ENCODE peak calls at places on chromosomes 5 and 9, in four cellular contexts. J is tibial nerve, W is fibroblast of lung, O is PC-3. L is an unnamed sample.

GRCh38 chr9:90915693-90916092 is 114.1 kb downstream of the SYK start:
- DNase-seq in W (no peak), O (peak; percentile 33), J (no peak), L (peak; percentile 23)

GRCh38 chr9:121499427-121500164 is at the start of gene GGTA1:
- DNase-seq in J (peak; percentile 35), W (peak; percentile 61), O (peak; percentile 32), L (peak; percentile 74)

GRCh38 chr9:89608646-89609335 is 4.0 kb downstream of the GADD45G start:
- DNase-seq in J (no peak), O (no peak), W (no peak), L (no peak)

GRCh38 chr5:55568629-55569512 is 34.1 kb upstream of the PLPP1 start:
- DNase-seq in O (no peak), W (peak; percentile 46), J (no peak), L (no peak)

GRCh38 chr9:114097613-114098020 is 1.5 kb downstream of the KIF12 start:
- DNase-seq in J (no peak), W (peak; percentile 31), O (peak; percentile 41), L (no peak)

GRCh38 chr5:11048760-11049159 is 287.7 kb upstream of the DAP start:
- DNase-seq in W (no peak), J (no peak), O (peak; percentile 64), L (no peak)

GRCh38 chr9:109264865-109265532 is 55.9 kb downstream of the EPB41L4B start:
- DNase-seq in O (peak; percentile 47), J (no peak), W (peak; percentile 13), L (peak; percentile 17)

GRCh38 chr9:137952976-137953666 is 75.5 kb downstream of the CACNA1B start:
- DNase-seq in J (no peak), W (no peak), O (no peak), L (no peak)

GRCh38 chr5:91670565-91670964 is 287.4 kb upstream of the ARRDC3 start:
- DNase-seq in O (no peak), W (no peak), J (no peak), L (no peak)

GRCh38 chr5:175861337-175862130 is 9.8 kb upstream of the CPLX2 start:
- DNase-seq in O (no peak), J (no peak), W (no peak), L (no peak)

GRCh38 chr9:99881769-99882168 is 24.7 kb upstream of the STX17 start:
- DNase-seq in O (no peak), J (no peak), W (no peak), L (no peak)

GRCh38 chr5:161278739-161279660 is 267.5 kb downstream of the GABRB2 start:
- DNase-seq in W (no peak), O (no peak), J (no peak), L (no peak)

GRCh38 chr5:9835121-9835770 is 205.1 kb upstream of the TAS2R1 start:
- DNase-seq in W (no peak), O (no peak), J (no peak), L (no peak)

GRCh38 chr5:16066320-16066719 is 113.3 kb downstream of the MARCHF11 start:
- DNase-seq in O (no peak), W (no peak), J (no peak), L (no peak)

GRCh38 chr9:76949865-76950264 is 44.0 kb upstream of the PRUNE2 start:
- DNase-seq in O (no peak), J (no peak), W (no peak), L (no peak)

GRCh38 chr5:84260140-84260539 is 124.5 kb downstream of the EDIL3 start:
- DNase-seq in W (no peak), O (no peak), J (no peak), L (no peak)

GRCh38 chr5:179919487-179920060 is 11.9 kb upstream of the TBC1D9B start:
- DNase-seq in W (no peak), J (no peak), O (no peak), L (no peak)

GRCh38 chr9:132885691-132886357 is 7.1 kb downstream of the SPACA9 start:
- DNase-seq in J (no peak), W (no peak), O (no peak), L (no peak)

DNA sequence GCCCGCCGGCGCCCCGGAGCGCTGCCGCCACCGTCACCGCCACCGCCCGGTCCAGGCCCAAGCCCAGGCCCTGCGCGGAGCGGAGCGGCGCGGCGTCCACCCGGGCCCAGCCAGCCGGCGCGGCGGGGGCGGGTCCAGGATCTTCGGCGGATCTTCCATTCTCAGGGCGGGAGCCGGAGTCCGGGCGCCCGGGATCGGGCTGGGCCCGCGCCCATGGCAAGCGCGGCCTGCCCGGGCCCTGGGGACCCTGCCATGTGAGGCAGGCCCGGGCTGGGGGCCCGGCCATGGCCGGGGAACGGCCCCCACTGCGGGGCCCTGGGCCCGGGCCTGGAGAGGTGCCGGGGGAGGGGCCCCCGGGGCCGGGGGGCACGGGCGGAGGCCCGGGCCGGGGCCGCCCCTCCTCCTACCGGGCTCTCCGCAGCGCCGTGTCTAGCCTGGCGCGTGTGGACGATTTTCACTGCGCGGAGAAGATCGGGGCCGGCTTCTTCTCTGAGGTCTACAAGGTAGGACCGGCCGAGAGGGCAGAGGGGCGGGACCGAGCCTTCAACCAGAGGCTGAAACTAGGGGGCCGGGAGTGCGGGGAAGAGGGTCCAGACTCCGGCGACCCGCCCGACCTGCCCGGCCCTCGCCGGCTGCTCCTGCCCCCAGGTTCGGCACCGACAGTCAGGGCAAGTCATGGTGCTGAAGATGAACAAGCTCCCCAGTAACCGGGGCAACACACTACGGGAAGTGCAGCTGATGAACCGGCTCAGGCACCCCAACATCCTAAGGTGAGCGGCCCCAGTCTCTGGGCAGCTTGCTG is 475 bp downstream of the TESK1 start:
- DNase-seq in W (no peak), O (no peak), J (no peak), L (peak; percentile 57)
- H3K4me3 ChIP-seq in W (peak overlapping the region; percentile 71), O (peak overlapping the region; percentile 91), J (peak overlapping the region; percentile 93), L (peak overlapping the region; percentile 80)

DNA sequence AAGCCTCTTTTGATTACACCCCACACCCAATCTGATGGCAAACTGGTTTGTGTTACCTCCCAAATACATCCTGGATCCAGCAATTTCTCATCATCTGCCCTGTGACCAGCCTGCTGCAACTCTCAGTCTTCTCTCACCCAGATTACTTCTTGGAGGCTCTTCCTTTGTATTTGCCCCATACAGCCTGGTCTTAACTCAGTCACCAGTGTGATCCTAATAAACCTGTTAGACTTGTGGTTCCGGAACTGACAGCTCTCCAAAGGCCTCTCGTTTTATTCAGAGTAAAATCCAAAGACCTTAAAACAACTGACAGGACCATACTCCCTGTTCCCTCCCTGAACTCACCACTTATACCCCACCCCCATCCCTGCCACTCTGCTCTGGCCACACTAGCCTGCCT is 228.2 kb upstream of the PAPPA start:
- DNase-seq in O (peak; percentile 21), W (no peak), J (no peak), L (no peak)
- H3K9me3 ChIP-seq in O (no peaks in the 10 kb centered on the region), W (no peaks in the 10 kb centered on the region), J (no peaks in the 10 kb centered on the region), L (peaks cover 2% of the 10 kb centered on the region)

DNA sequence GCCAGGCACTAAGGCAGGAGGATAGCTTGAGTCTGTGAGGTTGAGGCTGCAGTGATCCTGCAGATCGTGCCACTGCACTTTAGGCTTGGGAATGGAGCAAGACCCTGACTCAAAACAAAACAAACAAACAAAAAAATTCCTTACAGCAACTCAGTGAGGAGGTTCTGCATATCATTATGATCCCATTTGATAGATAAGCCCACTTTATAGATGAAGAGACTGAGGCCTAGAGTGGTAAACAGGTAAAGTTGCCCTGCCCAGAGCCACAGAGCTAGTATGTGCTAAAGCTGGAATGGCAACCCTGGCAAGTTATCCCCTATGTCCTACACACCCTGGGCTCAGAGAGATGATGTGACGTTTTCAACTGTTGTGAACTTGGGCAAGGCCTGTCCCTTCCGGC is 7.2 kb downstream of the AIF1L start:
- DNase-seq in W (no peak), O (no peak), J (no peak), L (no peak)
- H3K4me3 ChIP-seq in W (no peak overlapping the region), O (no peak overlapping the region), J (no peak overlapping the region), L (no peak overlapping the region)

GRCh38 chr9:12266758-12267157 is 426.4 kb upstream of the TYRP1 start:
- DNase-seq in J (no peak), O (no peak), W (no peak), L (no peak)
- H3K9me3 ChIP-seq in J (no peaks in the 10 kb centered on the region), O (no peaks in the 10 kb centered on the region), W (no peaks in the 10 kb centered on the region), L (no peaks in the 10 kb centered on the region)

GRCh38 chr5:171309526-171310333 is 682 bp downstream of the TLX3 start:
- DNase-seq in W (no peak), O (no peak), J (no peak), L (no peak)
- H3K4me3 ChIP-seq in W (no peak overlapping the region), O (no peak overlapping the region), J (no peak overlapping the region), L (peak overlapping the region; percentile 31)

GRCh38 chr5:88405783-88406182 is 137.1 kb upstream of the TMEM161B start:
- DNase-seq in J (no peak), O (peak; percentile 63), W (peak; percentile 35), L (no peak)
- H3K9me3 ChIP-seq in J (no peaks in the 10 kb centered on the region), O (no peaks in the 10 kb centered on the region), W (no peaks in the 10 kb centered on the region), L (no peaks in the 10 kb centered on the region)

L was measured in MG63.